ENCODE peak calls at places on chromosome 18, in six cellular contexts. One of them, this sample, is unnamed.

GRCh38 chr18:6920099-6920955 is 190.8 kb downstream of the ARHGAP28 start:
- DNase-seq in right atrium auricular region: no peak
- DNase-seq in tibial nerve: peak
- DNase-seq in GM12865: peak
- DNase-seq in neuronal stem cell: peak
- DNase-seq in effector memory CD4-positive, alpha-beta T cell: no peak
- DNase-seq in this sample: no peak

GRCh38 chr18:24080861-24081260 is 58.0 kb upstream of the CABYR start:
- DNase-seq in right atrium auricular region: no peak
- DNase-seq in tibial nerve: no peak
- DNase-seq in GM12865: no peak
- DNase-seq in neuronal stem cell: no peak
- DNase-seq in effector memory CD4-positive, alpha-beta T cell: no peak
- DNase-seq in this sample: no peak

GRCh38 chr18:31721596-31721995 is 37.2 kb upstream of the B4GALT6 start:
- DNase-seq in right atrium auricular region: no peak
- DNase-seq in tibial nerve: no peak
- DNase-seq in GM12865: no peak
- DNase-seq in neuronal stem cell: no peak
- DNase-seq in effector memory CD4-positive, alpha-beta T cell: no peak
- DNase-seq in this sample: no peak

GRCh38 chr18:46335551-46336059 is 231.4 kb downstream of the HAUS1 start:
- DNase-seq in right atrium auricular region: no peak
- DNase-seq in tibial nerve: no peak
- DNase-seq in GM12865: no peak
- DNase-seq in neuronal stem cell: peak
- DNase-seq in effector memory CD4-positive, alpha-beta T cell: no peak
- DNase-seq in this sample: peak

GRCh38 chr18:21894619-21895367 is 154.2 kb downstream of the MIB1 start:
- DNase-seq in right atrium auricular region: no peak
- DNase-seq in tibial nerve: no peak
- DNase-seq in GM12865: no peak
- DNase-seq in neuronal stem cell: no peak
- DNase-seq in effector memory CD4-positive, alpha-beta T cell: no peak
- DNase-seq in this sample: no peak

GRCh38 chr18:2871111-2871720 is 24.4 kb downstream of the EMILIN2 start:
- DNase-seq in right atrium auricular region: no peak
- DNase-seq in tibial nerve: no peak
- DNase-seq in GM12865: no peak
- DNase-seq in neuronal stem cell: no peak
- DNase-seq in effector memory CD4-positive, alpha-beta T cell: no peak
- DNase-seq in this sample: peak

GRCh38 chr18:60200558-60200957 is 172.0 kb downstream of the MC4R start:
- DNase-seq in right atrium auricular region: no peak
- DNase-seq in tibial nerve: no peak
- DNase-seq in GM12865: no peak
- DNase-seq in neuronal stem cell: no peak
- DNase-seq in effector memory CD4-positive, alpha-beta T cell: no peak
- DNase-seq in this sample: no peak

GRCh38 chr18:29225351-29225750 is 1048.4 kb upstream of the CDH2 start:
- DNase-seq in right atrium auricular region: no peak
- DNase-seq in tibial nerve: no peak
- DNase-seq in GM12865: no peak
- DNase-seq in neuronal stem cell: no peak
- DNase-seq in effector memory CD4-positive, alpha-beta T cell: no peak
- DNase-seq in this sample: no peak

GRCh38 chr18:70165936-70166335 is 39.6 kb downstream of the RTTN start:
- DNase-seq in right atrium auricular region: no peak
- DNase-seq in tibial nerve: no peak
- DNase-seq in GM12865: peak
- DNase-seq in neuronal stem cell: no peak
- DNase-seq in effector memory CD4-positive, alpha-beta T cell: no peak
- DNase-seq in this sample: no peak

GRCh38 chr18:5779922-5780321 is 115.4 kb downstream of the TMEM200C start:
- DNase-seq in right atrium auricular region: no peak
- DNase-seq in tibial nerve: no peak
- DNase-seq in GM12865: no peak
- DNase-seq in neuronal stem cell: no peak
- DNase-seq in effector memory CD4-positive, alpha-beta T cell: no peak
- DNase-seq in this sample: no peak

GRCh38 chr18:62979172-62979571 is 263.8 kb downstream of the PHLPP1 start:
- DNase-seq in right atrium auricular region: no peak
- DNase-seq in tibial nerve: peak
- DNase-seq in GM12865: no peak
- DNase-seq in neuronal stem cell: no peak
- DNase-seq in effector memory CD4-positive, alpha-beta T cell: no peak
- DNase-seq in this sample: no peak

GRCh38 chr18:55228707-55229106 is 269.4 kb upstream of the CCDC68 start:
- DNase-seq in right atrium auricular region: no peak
- DNase-seq in tibial nerve: no peak
- DNase-seq in GM12865: no peak
- DNase-seq in neuronal stem cell: no peak
- DNase-seq in effector memory CD4-positive, alpha-beta T cell: no peak
- DNase-seq in this sample: no peak

GRCh38 chr18:30522288-30522929 is 520.1 kb downstream of the DSC3 start:
- DNase-seq in right atrium auricular region: no peak
- DNase-seq in tibial nerve: no peak
- DNase-seq in GM12865: no peak
- DNase-seq in neuronal stem cell: no peak
- DNase-seq in effector memory CD4-positive, alpha-beta T cell: no peak
- DNase-seq in this sample: no peak

GRCh38 chr18:44651918-44652317 is 28.8 kb upstream of the SETBP1 start:
- DNase-seq in right atrium auricular region: no peak
- DNase-seq in tibial nerve: no peak
- DNase-seq in GM12865: no peak
- DNase-seq in neuronal stem cell: no peak
- DNase-seq in effector memory CD4-positive, alpha-beta T cell: no peak
- DNase-seq in this sample: no peak

GRCh38 chr18:62242955-62243354 is 55.9 kb downstream of the RELCH start:
- DNase-seq in right atrium auricular region: no peak
- DNase-seq in tibial nerve: no peak
- DNase-seq in GM12865: no peak
- DNase-seq in neuronal stem cell: no peak
- DNase-seq in effector memory CD4-positive, alpha-beta T cell: no peak
- DNase-seq in this sample: no peak

GRCh38 chr18:6962571-6963451 is 154.8 kb downstream of the LAMA1 start:
- DNase-seq in right atrium auricular region: no peak
- DNase-seq in tibial nerve: no peak
- DNase-seq in GM12865: no peak
- DNase-seq in neuronal stem cell: no peak
- DNase-seq in effector memory CD4-positive, alpha-beta T cell: no peak
- DNase-seq in this sample: no peak

GRCh38 chr18:63363951-63364350 is 3.1 kb downstream of the KDSR start:
- DNase-seq in right atrium auricular region: no peak
- DNase-seq in tibial nerve: no peak
- DNase-seq in GM12865: peak
- DNase-seq in neuronal stem cell: no peak
- DNase-seq in effector memory CD4-positive, alpha-beta T cell: peak
- DNase-seq in this sample: no peak

GRCh38 chr18:22711381-22711717 is 221.8 kb upstream of the RBBP8 start:
- DNase-seq in right atrium auricular region: no peak
- DNase-seq in tibial nerve: no peak
- DNase-seq in GM12865: no peak
- DNase-seq in neuronal stem cell: no peak
- DNase-seq in effector memory CD4-positive, alpha-beta T cell: no peak
- DNase-seq in this sample: no peak

GRCh38 chr18:77761332-77761731 is 511.7 kb downstream of the GALR1 start:
- DNase-seq in right atrium auricular region: no peak
- DNase-seq in tibial nerve: no peak
- DNase-seq in GM12865: no peak
- DNase-seq in neuronal stem cell: no peak
- DNase-seq in effector memory CD4-positive, alpha-beta T cell: no peak
- DNase-seq in this sample: no peak

GRCh38 chr18:41593276-41593675 is 361.8 kb upstream of the PIK3C3 start:
- DNase-seq in right atrium auricular region: no peak
- DNase-seq in tibial nerve: no peak
- DNase-seq in GM12865: no peak
- DNase-seq in neuronal stem cell: no peak
- DNase-seq in effector memory CD4-positive, alpha-beta T cell: no peak
- DNase-seq in this sample: no peak

GRCh38 chr18:79952996-79953559 is 1.6 kb upstream of the SLC66A2 start:
- DNase-seq in right atrium auricular region: no peak
- DNase-seq in tibial nerve: no peak
- DNase-seq in GM12865: no peak
- DNase-seq in neuronal stem cell: no peak
- DNase-seq in effector memory CD4-positive, alpha-beta T cell: no peak
- DNase-seq in this sample: peak

GRCh38 chr18:32730620-32731021 is 42.2 kb downstream of the KLHL14 start:
- DNase-seq in right atrium auricular region: no peak
- DNase-seq in tibial nerve: no peak
- DNase-seq in GM12865: peak
- DNase-seq in neuronal stem cell: no peak
- DNase-seq in effector memory CD4-positive, alpha-beta T cell: no peak
- DNase-seq in this sample: no peak

GRCh38 chr18:78875268-78875997 is 104.2 kb upstream of the SALL3 start:
- DNase-seq in right atrium auricular region: peak
- DNase-seq in tibial nerve: peak
- DNase-seq in GM12865: peak
- DNase-seq in neuronal stem cell: peak
- DNase-seq in effector memory CD4-positive, alpha-beta T cell: no peak
- DNase-seq in this sample: peak

GRCh38 chr18:46413684-46414083 is 243.3 kb downstream of the LOXHD1 start:
- DNase-seq in right atrium auricular region: no peak
- DNase-seq in tibial nerve: no peak
- DNase-seq in GM12865: no peak
- DNase-seq in neuronal stem cell: no peak
- DNase-seq in effector memory CD4-positive, alpha-beta T cell: no peak
- DNase-seq in this sample: no peak

GRCh38 chr18:28995319-28995718 is 818.4 kb upstream of the CDH2 start:
- DNase-seq in right atrium auricular region: no peak
- DNase-seq in tibial nerve: no peak
- DNase-seq in GM12865: no peak
- DNase-seq in neuronal stem cell: no peak
- DNase-seq in effector memory CD4-positive, alpha-beta T cell: no peak
- DNase-seq in this sample: no peak

GRCh38 chr18:50696436-50696835 is 123.4 kb downstream of the MRO start:
- DNase-seq in right atrium auricular region: no peak
- DNase-seq in tibial nerve: no peak
- DNase-seq in GM12865: peak
- DNase-seq in neuronal stem cell: no peak
- DNase-seq in effector memory CD4-positive, alpha-beta T cell: no peak
- DNase-seq in this sample: no peak

GRCh38 chr18:32470136-32470712 is 458 bp downstream of the GAREM1 start:
- DNase-seq in right atrium auricular region: no peak
- DNase-seq in tibial nerve: no peak
- DNase-seq in GM12865: peak
- DNase-seq in neuronal stem cell: peak
- DNase-seq in effector memory CD4-positive, alpha-beta T cell: no peak
- DNase-seq in this sample: peak

GRCh38 chr18:67273288-67273687 is 243.2 kb downstream of the DSEL start:
- DNase-seq in right atrium auricular region: no peak
- DNase-seq in tibial nerve: no peak
- DNase-seq in GM12865: no peak
- DNase-seq in neuronal stem cell: no peak
- DNase-seq in effector memory CD4-positive, alpha-beta T cell: no peak
- DNase-seq in this sample: no peak
- H3K4me3 ChIP-seq in right atrium auricular region: no peak
- H3K4me3 ChIP-seq in tibial nerve: no peak
- H3K4me3 ChIP-seq in GM12865: no peak
- H3K4me3 ChIP-seq in neuronal stem cell: no peak
- H3K4me3 ChIP-seq in effector memory CD4-positive, alpha-beta T cell: no peak
- H3K4me3 ChIP-seq in this sample: no peak

GRCh38 chr18:74499633-74500032 is 3.5 kb downstream of the CNDP2 start:
- DNase-seq in right atrium auricular region: peak
- DNase-seq in tibial nerve: peak
- DNase-seq in GM12865: peak
- DNase-seq in neuronal stem cell: no peak
- DNase-seq in effector memory CD4-positive, alpha-beta T cell: peak
- DNase-seq in this sample: peak

GRCh38 chr18:74497778-74498177 is 1.6 kb downstream of the CNDP2 start:
- DNase-seq in right atrium auricular region: no peak
- DNase-seq in tibial nerve: no peak
- DNase-seq in GM12865: no peak
- DNase-seq in neuronal stem cell: no peak
- DNase-seq in effector memory CD4-positive, alpha-beta T cell: no peak
- DNase-seq in this sample: no peak

GRCh38 chr18:74498712-74499629 is 2.8 kb downstream of the CNDP2 start:
- DNase-seq in right atrium auricular region: no peak
- DNase-seq in tibial nerve: peak
- DNase-seq in GM12865: peak
- DNase-seq in neuronal stem cell: no peak
- DNase-seq in effector memory CD4-positive, alpha-beta T cell: peak
- DNase-seq in this sample: peak

GRCh38 chr18:74497308-74497640 is 1.1 kb downstream of the CNDP2 start:
- DNase-seq in right atrium auricular region: no peak
- DNase-seq in tibial nerve: no peak
- DNase-seq in GM12865: peak
- DNase-seq in neuronal stem cell: no peak
- DNase-seq in effector memory CD4-positive, alpha-beta T cell: no peak
- DNase-seq in this sample: no peak

GRCh38 chr18:74501386-74501785 is 5.2 kb downstream of the CNDP2 start:
- DNase-seq in right atrium auricular region: no peak
- DNase-seq in tibial nerve: no peak
- DNase-seq in GM12865: no peak
- DNase-seq in neuronal stem cell: no peak
- DNase-seq in effector memory CD4-positive, alpha-beta T cell: no peak
- DNase-seq in this sample: no peak
- H3K4me3 ChIP-seq in right atrium auricular region: no peak
- H3K4me3 ChIP-seq in tibial nerve: peak
- H3K4me3 ChIP-seq in GM12865: peak
- H3K4me3 ChIP-seq in neuronal stem cell: no peak
- H3K4me3 ChIP-seq in effector memory CD4-positive, alpha-beta T cell: no peak
- H3K4me3 ChIP-seq in this sample: peak

DNA sequence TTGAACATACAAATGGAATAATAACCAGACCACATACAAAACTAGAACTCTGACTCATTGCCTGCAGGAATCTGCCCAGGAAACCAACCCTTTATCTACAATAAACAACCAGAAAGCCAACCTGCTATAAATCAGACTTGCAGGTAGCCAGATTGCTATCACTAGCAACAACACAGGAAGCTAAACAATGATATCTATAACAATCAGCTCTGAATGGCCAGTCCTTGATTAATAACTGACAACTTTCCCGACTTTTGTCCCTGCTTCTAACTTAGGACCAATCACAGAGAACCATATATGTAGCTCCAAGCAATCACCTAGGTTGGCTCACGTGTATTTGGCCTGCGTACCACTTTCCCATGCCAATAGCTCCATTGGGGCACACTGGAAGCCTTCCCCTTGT is 470.8 kb downstream of the RIT2 start:
- DNase-seq in right atrium auricular region: no peak
- DNase-seq in tibial nerve: no peak
- DNase-seq in GM12865: no peak
- DNase-seq in neuronal stem cell: no peak
- DNase-seq in effector memory CD4-positive, alpha-beta T cell: no peak
- DNase-seq in this sample: no peak
- H3K4me3 ChIP-seq in right atrium auricular region: no peak
- H3K4me3 ChIP-seq in tibial nerve: no peak
- H3K4me3 ChIP-seq in GM12865: no peak
- H3K4me3 ChIP-seq in neuronal stem cell: no peak
- H3K4me3 ChIP-seq in effector memory CD4-positive, alpha-beta T cell: no peak
- H3K4me3 ChIP-seq in this sample: no peak

DNA sequence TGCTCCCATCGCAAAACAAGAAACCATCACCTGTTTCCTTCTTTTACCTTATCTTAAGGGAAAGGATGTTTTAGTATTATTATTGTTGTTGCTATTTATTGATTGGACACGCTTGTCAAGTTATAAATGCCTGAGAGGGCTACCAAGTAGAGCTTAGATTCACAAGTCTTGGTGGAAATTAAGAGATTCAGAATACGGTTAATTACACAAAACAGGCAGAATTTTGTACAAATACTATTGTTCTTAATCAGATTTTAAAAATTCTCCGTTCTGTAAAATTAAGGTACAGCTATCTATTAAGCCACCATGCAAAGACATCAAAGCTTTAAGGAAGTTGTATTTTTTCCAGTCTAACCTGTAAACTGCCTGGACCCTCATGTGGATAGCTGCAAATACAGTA is 1.1 kb upstream of the ZNF521 start:
- DNase-seq in right atrium auricular region: no peak
- DNase-seq in tibial nerve: no peak
- DNase-seq in GM12865: no peak
- DNase-seq in neuronal stem cell: no peak
- DNase-seq in effector memory CD4-positive, alpha-beta T cell: no peak
- DNase-seq in this sample: no peak
- H3K4me3 ChIP-seq in right atrium auricular region: peak
- H3K4me3 ChIP-seq in tibial nerve: peak
- H3K4me3 ChIP-seq in GM12865: no peak
- H3K4me3 ChIP-seq in neuronal stem cell: no peak
- H3K4me3 ChIP-seq in effector memory CD4-positive, alpha-beta T cell: no peak
- H3K4me3 ChIP-seq in this sample: peak